ENCODE peak calls at places on chromosomes 1 and 21, in nine cellular contexts. One of them, this sample, is unnamed. For H3K4me1 and H3K36me3, the result is how much of the 10 kb centered on the place peaks cover.

GRCh38 chr21:34221331-34222030 is 142.3 kb upstream of the KCNE2 start:
- DNase-seq in OCI-LY7: no peak
- DNase-seq in mucosa of descending colon: no peak
- DNase-seq in adrenal gland: no peak
- DNase-seq in PC-9: no peak
- DNase-seq in body of pancreas: no peak
- DNase-seq in keratinocyte: no peak
- DNase-seq in heart right ventricle: no peak
- DNase-seq in GM23338: no peak
- DNase-seq in this sample: no peak

GRCh38 chr1:32205401-32206370 is at the start of gene IQCC:
- DNase-seq in OCI-LY7: peak
- DNase-seq in mucosa of descending colon: peak
- DNase-seq in adrenal gland: peak
- DNase-seq in PC-9: peak
- DNase-seq in body of pancreas: peak
- DNase-seq in keratinocyte: no peak
- DNase-seq in heart right ventricle: peak
- DNase-seq in GM23338: peak
- DNase-seq in this sample: peak

GRCh38 chr1:110620250-110620615 is 14.1 kb upstream of the KCNA2 start:
- DNase-seq in OCI-LY7: no peak
- DNase-seq in mucosa of descending colon: no peak
- DNase-seq in adrenal gland: no peak
- DNase-seq in PC-9: no peak
- DNase-seq in body of pancreas: no peak
- DNase-seq in keratinocyte: no peak
- DNase-seq in heart right ventricle: no peak
- DNase-seq in GM23338: no peak
- DNase-seq in this sample: no peak

GRCh38 chr1:245926888-245927287 is 580.2 kb downstream of the SMYD3 start:
- DNase-seq in OCI-LY7: no peak
- DNase-seq in mucosa of descending colon: no peak
- DNase-seq in adrenal gland: no peak
- DNase-seq in PC-9: no peak
- DNase-seq in body of pancreas: no peak
- DNase-seq in keratinocyte: no peak
- DNase-seq in heart right ventricle: no peak
- DNase-seq in GM23338: no peak
- DNase-seq in this sample: no peak

GRCh38 chr1:208231929-208232360 is 12.2 kb downstream of the PLXNA2 start:
- DNase-seq in OCI-LY7: no peak
- DNase-seq in mucosa of descending colon: no peak
- DNase-seq in adrenal gland: no peak
- DNase-seq in PC-9: peak
- DNase-seq in body of pancreas: peak
- DNase-seq in keratinocyte: no peak
- DNase-seq in heart right ventricle: no peak
- DNase-seq in GM23338: peak
- DNase-seq in this sample: no peak

GRCh38 chr1:28553229-28553930 is 495 bp downstream of the TRNAU1AP start:
- DNase-seq in OCI-LY7: peak
- DNase-seq in mucosa of descending colon: peak
- DNase-seq in adrenal gland: peak
- DNase-seq in PC-9: peak
- DNase-seq in body of pancreas: no peak
- DNase-seq in keratinocyte: peak
- DNase-seq in heart right ventricle: peak
- DNase-seq in GM23338: peak
- DNase-seq in this sample: peak

GRCh38 chr1:20603473-20604464 is 14.9 kb downstream of the CDA start:
- DNase-seq in OCI-LY7: no peak
- DNase-seq in mucosa of descending colon: no peak
- DNase-seq in adrenal gland: no peak
- DNase-seq in PC-9: peak
- DNase-seq in body of pancreas: no peak
- DNase-seq in keratinocyte: peak
- DNase-seq in heart right ventricle: no peak
- DNase-seq in GM23338: no peak
- DNase-seq in this sample: no peak

GRCh38 chr1:26744075-26744958 is 43.4 kb upstream of the PIGV start:
- DNase-seq in OCI-LY7: peak
- DNase-seq in mucosa of descending colon: peak
- DNase-seq in adrenal gland: peak
- DNase-seq in PC-9: no peak
- DNase-seq in body of pancreas: peak
- DNase-seq in keratinocyte: peak
- DNase-seq in heart right ventricle: peak
- DNase-seq in GM23338: peak
- DNase-seq in this sample: no peak

GRCh38 chr1:71717186-71717585 is 565.2 kb downstream of the NEGR1 start:
- DNase-seq in OCI-LY7: no peak
- DNase-seq in mucosa of descending colon: no peak
- DNase-seq in adrenal gland: no peak
- DNase-seq in PC-9: no peak
- DNase-seq in body of pancreas: no peak
- DNase-seq in keratinocyte: no peak
- DNase-seq in heart right ventricle: no peak
- DNase-seq in GM23338: no peak
- DNase-seq in this sample: no peak

GRCh38 chr1:1212780-1213152 is 1.2 kb downstream of the TNFRSF4 start:
- DNase-seq in OCI-LY7: no peak
- DNase-seq in mucosa of descending colon: peak
- DNase-seq in adrenal gland: peak
- DNase-seq in PC-9: no peak
- DNase-seq in body of pancreas: no peak
- DNase-seq in keratinocyte: no peak
- DNase-seq in heart right ventricle: peak
- DNase-seq in GM23338: no peak
- DNase-seq in this sample: no peak

GRCh38 chr1:178101266-178101630 is 7.3 kb downstream of the RASAL2 start:
- DNase-seq in OCI-LY7: no peak
- DNase-seq in mucosa of descending colon: no peak
- DNase-seq in adrenal gland: no peak
- DNase-seq in PC-9: no peak
- DNase-seq in body of pancreas: no peak
- DNase-seq in keratinocyte: no peak
- DNase-seq in heart right ventricle: no peak
- DNase-seq in GM23338: no peak
- DNase-seq in this sample: no peak

GRCh38 chr1:153842006-153842471 is 66.8 kb downstream of the SLC27A3 start:
- DNase-seq in OCI-LY7: peak
- DNase-seq in mucosa of descending colon: no peak
- DNase-seq in adrenal gland: peak
- DNase-seq in PC-9: no peak
- DNase-seq in body of pancreas: no peak
- DNase-seq in keratinocyte: no peak
- DNase-seq in heart right ventricle: no peak
- DNase-seq in GM23338: no peak
- DNase-seq in this sample: no peak

GRCh38 chr1:107058245-107059032 is 2.0 kb downstream of the PRMT6 start:
- DNase-seq in OCI-LY7: peak
- DNase-seq in mucosa of descending colon: no peak
- DNase-seq in adrenal gland: no peak
- DNase-seq in PC-9: peak
- DNase-seq in body of pancreas: no peak
- DNase-seq in keratinocyte: no peak
- DNase-seq in heart right ventricle: no peak
- DNase-seq in GM23338: no peak
- DNase-seq in this sample: no peak
- H3K4me3 ChIP-seq in OCI-LY7: peak
- H3K4me3 ChIP-seq in mucosa of descending colon: no peak
- H3K4me3 ChIP-seq in adrenal gland: no peak
- H3K4me3 ChIP-seq in PC-9: peak
- H3K4me3 ChIP-seq in body of pancreas: no peak
- H3K4me3 ChIP-seq in keratinocyte: peak
- H3K4me3 ChIP-seq in heart right ventricle: peak
- H3K4me3 ChIP-seq in GM23338: peak
- H3K4me3 ChIP-seq in this sample: peak

GRCh38 chr1:181318022-181318857 is 165.1 kb upstream of the CACNA1E start:
- DNase-seq in OCI-LY7: no peak
- DNase-seq in mucosa of descending colon: no peak
- DNase-seq in adrenal gland: no peak
- DNase-seq in PC-9: no peak
- DNase-seq in body of pancreas: no peak
- DNase-seq in keratinocyte: no peak
- DNase-seq in heart right ventricle: no peak
- DNase-seq in GM23338: peak
- DNase-seq in this sample: no peak

GRCh38 chr1:181319903-181320302 is 163.4 kb upstream of the CACNA1E start:
- DNase-seq in OCI-LY7: no peak
- DNase-seq in mucosa of descending colon: no peak
- DNase-seq in adrenal gland: no peak
- DNase-seq in PC-9: no peak
- DNase-seq in body of pancreas: no peak
- DNase-seq in keratinocyte: no peak
- DNase-seq in heart right ventricle: no peak
- DNase-seq in GM23338: no peak
- DNase-seq in this sample: no peak

GRCh38 chr1:181318858-181319235 is 164.5 kb upstream of the CACNA1E start:
- DNase-seq in OCI-LY7: no peak
- DNase-seq in mucosa of descending colon: no peak
- DNase-seq in adrenal gland: no peak
- DNase-seq in PC-9: no peak
- DNase-seq in body of pancreas: no peak
- DNase-seq in keratinocyte: no peak
- DNase-seq in heart right ventricle: no peak
- DNase-seq in GM23338: no peak
- DNase-seq in this sample: no peak

GRCh38 chr1:181314959-181315358 is 168.4 kb upstream of the CACNA1E start:
- DNase-seq in OCI-LY7: no peak
- DNase-seq in mucosa of descending colon: no peak
- DNase-seq in adrenal gland: no peak
- DNase-seq in PC-9: no peak
- DNase-seq in body of pancreas: no peak
- DNase-seq in keratinocyte: no peak
- DNase-seq in heart right ventricle: no peak
- DNase-seq in GM23338: peak
- DNase-seq in this sample: no peak

GRCh38 chr1:181317261-181317924 is 165.9 kb upstream of the CACNA1E start:
- DNase-seq in OCI-LY7: no peak
- DNase-seq in mucosa of descending colon: no peak
- DNase-seq in adrenal gland: no peak
- DNase-seq in PC-9: no peak
- DNase-seq in body of pancreas: no peak
- DNase-seq in keratinocyte: no peak
- DNase-seq in heart right ventricle: no peak
- DNase-seq in GM23338: no peak
- DNase-seq in this sample: no peak
- H3K4me1 ChIP-seq in OCI-LY7: under half
- H3K4me1 ChIP-seq in mucosa of descending colon: under half
- H3K4me1 ChIP-seq in adrenal gland: under half
- H3K4me1 ChIP-seq in PC-9: under half
- H3K4me1 ChIP-seq in body of pancreas: under half
- H3K4me1 ChIP-seq in keratinocyte: under half
- H3K4me1 ChIP-seq in heart right ventricle: under half
- H3K4me1 ChIP-seq in GM23338: under half
- H3K4me1 ChIP-seq in this sample: under half

GRCh38 chr1:232966663-232967062 is 16.3 kb downstream of the NTPCR start:
- DNase-seq in OCI-LY7: no peak
- DNase-seq in mucosa of descending colon: peak
- DNase-seq in adrenal gland: no peak
- DNase-seq in PC-9: no peak
- DNase-seq in body of pancreas: no peak
- DNase-seq in keratinocyte: no peak
- DNase-seq in heart right ventricle: no peak
- DNase-seq in GM23338: no peak
- DNase-seq in this sample: no peak

GRCh38 chr1:232963366-232963765 is 13.0 kb downstream of the NTPCR start:
- DNase-seq in OCI-LY7: no peak
- DNase-seq in mucosa of descending colon: no peak
- DNase-seq in adrenal gland: no peak
- DNase-seq in PC-9: no peak
- DNase-seq in body of pancreas: no peak
- DNase-seq in keratinocyte: no peak
- DNase-seq in heart right ventricle: no peak
- DNase-seq in GM23338: no peak
- DNase-seq in this sample: no peak

GRCh38 chr1:232965124-232965911 is 14.9 kb downstream of the NTPCR start:
- DNase-seq in OCI-LY7: no peak
- DNase-seq in mucosa of descending colon: no peak
- DNase-seq in adrenal gland: no peak
- DNase-seq in PC-9: no peak
- DNase-seq in body of pancreas: no peak
- DNase-seq in keratinocyte: no peak
- DNase-seq in heart right ventricle: no peak
- DNase-seq in GM23338: no peak
- DNase-seq in this sample: no peak

GRCh38 chr1:232968396-232968795 is 18.0 kb downstream of the NTPCR start:
- DNase-seq in OCI-LY7: no peak
- DNase-seq in mucosa of descending colon: no peak
- DNase-seq in adrenal gland: no peak
- DNase-seq in PC-9: no peak
- DNase-seq in body of pancreas: no peak
- DNase-seq in keratinocyte: no peak
- DNase-seq in heart right ventricle: no peak
- DNase-seq in GM23338: no peak
- DNase-seq in this sample: no peak

DNA sequence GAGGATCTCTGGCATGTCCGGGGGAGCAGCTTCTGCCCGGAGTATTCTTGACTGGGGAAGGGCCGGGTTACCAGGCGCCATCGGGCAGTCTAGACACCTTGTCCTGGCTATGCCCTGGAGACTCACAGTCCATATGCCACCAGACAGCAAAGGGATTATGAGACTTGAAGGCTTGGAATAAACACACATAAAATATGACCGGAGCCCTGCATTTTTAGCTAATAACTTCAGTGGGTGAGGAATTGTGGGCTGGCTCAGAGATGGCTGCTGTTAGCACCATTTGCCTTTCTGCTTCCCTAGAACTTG is 15.5 kb downstream of the NTPCR start:
- DNase-seq in OCI-LY7: no peak
- DNase-seq in mucosa of descending colon: no peak
- DNase-seq in adrenal gland: no peak
- DNase-seq in PC-9: no peak
- DNase-seq in body of pancreas: no peak
- DNase-seq in keratinocyte: no peak
- DNase-seq in heart right ventricle: no peak
- DNase-seq in GM23338: no peak
- DNase-seq in this sample: no peak
- H3K36me3 ChIP-seq in OCI-LY7: under half
- H3K36me3 ChIP-seq in mucosa of descending colon: under half
- H3K36me3 ChIP-seq in adrenal gland: under half
- H3K36me3 ChIP-seq in PC-9: under half
- H3K36me3 ChIP-seq in body of pancreas: under half
- H3K36me3 ChIP-seq in keratinocyte: under half
- H3K36me3 ChIP-seq in heart right ventricle: under half
- H3K36me3 ChIP-seq in GM23338: under half
- H3K36me3 ChIP-seq in this sample: under half

DNA sequence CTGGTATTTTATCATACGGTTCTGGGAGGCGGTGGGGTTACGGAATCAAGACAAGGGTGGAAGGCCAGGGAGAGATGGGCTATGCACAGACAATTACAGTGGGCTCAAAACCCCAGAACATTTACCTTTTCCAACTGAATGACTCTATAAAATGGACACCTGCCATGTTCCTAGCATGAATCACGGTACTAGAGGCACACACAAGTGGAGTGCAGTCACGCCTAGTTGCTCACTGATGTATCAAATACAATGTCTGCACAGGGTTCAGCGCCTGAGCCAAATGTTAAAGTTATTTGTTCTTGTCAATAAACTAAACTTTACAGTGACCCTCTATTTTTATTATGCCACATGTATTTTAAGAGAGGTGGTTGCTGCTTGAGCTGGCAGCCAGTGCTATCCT is 121.4 kb downstream of the ATG4C start:
- DNase-seq in OCI-LY7: no peak
- DNase-seq in mucosa of descending colon: no peak
- DNase-seq in adrenal gland: no peak
- DNase-seq in PC-9: no peak
- DNase-seq in body of pancreas: no peak
- DNase-seq in keratinocyte: no peak
- DNase-seq in heart right ventricle: no peak
- DNase-seq in GM23338: no peak
- DNase-seq in this sample: no peak
- H3K4me3 ChIP-seq in OCI-LY7: no peak
- H3K4me3 ChIP-seq in mucosa of descending colon: no peak
- H3K4me3 ChIP-seq in adrenal gland: no peak
- H3K4me3 ChIP-seq in PC-9: no peak
- H3K4me3 ChIP-seq in body of pancreas: no peak
- H3K4me3 ChIP-seq in keratinocyte: no peak
- H3K4me3 ChIP-seq in heart right ventricle: no peak
- H3K4me3 ChIP-seq in GM23338: no peak
- H3K4me3 ChIP-seq in this sample: no peak